ENCODE peak calls at places on chromosomes 11 and 22, in six cellular contexts. One of them, this sample, is unnamed.

GRCh38 chr11:117354550-117354949 is 26.9 kb downstream of the CEP164 start:
- DNase-seq in spleen: no peak
- DNase-seq in prostate gland: no peak
- DNase-seq in K562: no peak
- DNase-seq in suprapubic skin: no peak
- DNase-seq in HepG2: no peak
- DNase-seq in this sample: no peak

GRCh38 chr11:96242971-96243647 is 99.9 kb downstream of the MAML2 start:
- DNase-seq in spleen: peak
- DNase-seq in prostate gland: peak
- DNase-seq in K562: peak
- DNase-seq in suprapubic skin: peak
- DNase-seq in HepG2: peak
- DNase-seq in this sample: peak

GRCh38 chr11:78907636-78908035 is 333.0 kb upstream of the NARS2 start:
- DNase-seq in spleen: no peak
- DNase-seq in prostate gland: peak
- DNase-seq in K562: no peak
- DNase-seq in suprapubic skin: no peak
- DNase-seq in HepG2: no peak
- DNase-seq in this sample: no peak

GRCh38 chr11:114027941-114028340 is 31.6 kb upstream of the ZBTB16 start:
- DNase-seq in spleen: no peak
- DNase-seq in prostate gland: no peak
- DNase-seq in K562: no peak
- DNase-seq in suprapubic skin: no peak
- DNase-seq in HepG2: no peak
- DNase-seq in this sample: no peak

GRCh38 chr22:27252282-27253049 is 549.1 kb downstream of the MN1 start:
- DNase-seq in spleen: no peak
- DNase-seq in prostate gland: no peak
- DNase-seq in K562: no peak
- DNase-seq in suprapubic skin: peak
- DNase-seq in HepG2: no peak
- DNase-seq in this sample: no peak

GRCh38 chr22:35134637-35135036 is 68.7 kb downstream of the ISX start:
- DNase-seq in spleen: no peak
- DNase-seq in prostate gland: no peak
- DNase-seq in K562: peak
- DNase-seq in suprapubic skin: no peak
- DNase-seq in HepG2: no peak
- DNase-seq in this sample: no peak

GRCh38 chr11:122981388-122982264 is at the start of gene BSX:
- DNase-seq in spleen: no peak
- DNase-seq in prostate gland: no peak
- DNase-seq in K562: peak
- DNase-seq in suprapubic skin: no peak
- DNase-seq in HepG2: peak
- DNase-seq in this sample: peak

GRCh38 chr11:129930306-129930705 is 34.9 kb upstream of the NFRKB start:
- DNase-seq in spleen: no peak
- DNase-seq in prostate gland: no peak
- DNase-seq in K562: no peak
- DNase-seq in suprapubic skin: no peak
- DNase-seq in HepG2: no peak
- DNase-seq in this sample: no peak

GRCh38 chr11:55707029-55707428 is 45.0 kb downstream of the OR4C6 start:
- DNase-seq in spleen: no peak
- DNase-seq in prostate gland: no peak
- DNase-seq in K562: peak
- DNase-seq in suprapubic skin: no peak
- DNase-seq in HepG2: peak
- DNase-seq in this sample: no peak

GRCh38 chr11:5369793-5370192 is 13.8 kb upstream of the OR51M1 start:
- DNase-seq in spleen: no peak
- DNase-seq in prostate gland: no peak
- DNase-seq in K562: no peak
- DNase-seq in suprapubic skin: no peak
- DNase-seq in HepG2: no peak
- DNase-seq in this sample: no peak

GRCh38 chr22:19522190-19522880 is 1.9 kb downstream of the CLDN5 start:
- DNase-seq in spleen: no peak
- DNase-seq in prostate gland: no peak
- DNase-seq in K562: peak
- DNase-seq in suprapubic skin: peak
- DNase-seq in HepG2: no peak
- DNase-seq in this sample: no peak

GRCh38 chr22:36348760-36349159 is 39.0 kb downstream of the MYH9 start:
- DNase-seq in spleen: no peak
- DNase-seq in prostate gland: no peak
- DNase-seq in K562: no peak
- DNase-seq in suprapubic skin: no peak
- DNase-seq in HepG2: no peak
- DNase-seq in this sample: no peak

GRCh38 chr11:134364261-134364660 is 32.5 kb downstream of the GLB1L2 start:
- DNase-seq in spleen: peak
- DNase-seq in prostate gland: no peak
- DNase-seq in K562: no peak
- DNase-seq in suprapubic skin: peak
- DNase-seq in HepG2: no peak
- DNase-seq in this sample: no peak

GRCh38 chr11:95337175-95337957 is 106.4 kb upstream of the SESN3 start:
- DNase-seq in spleen: peak
- DNase-seq in prostate gland: peak
- DNase-seq in K562: no peak
- DNase-seq in suprapubic skin: peak
- DNase-seq in HepG2: no peak
- DNase-seq in this sample: no peak

GRCh38 chr22:44814266-44815098 is 62.1 kb downstream of the ARHGAP8 start:
- DNase-seq in spleen: peak
- DNase-seq in prostate gland: no peak
- DNase-seq in K562: no peak
- DNase-seq in suprapubic skin: no peak
- DNase-seq in HepG2: no peak
- DNase-seq in this sample: no peak

GRCh38 chr11:10599388-10600175 is 31.1 kb upstream of the LYVE1 start:
- DNase-seq in spleen: no peak
- DNase-seq in prostate gland: no peak
- DNase-seq in K562: no peak
- DNase-seq in suprapubic skin: no peak
- DNase-seq in HepG2: peak
- DNase-seq in this sample: no peak

GRCh38 chr11:94746721-94747120 is 21.4 kb upstream of the AMOTL1 start:
- DNase-seq in spleen: no peak
- DNase-seq in prostate gland: peak
- DNase-seq in K562: no peak
- DNase-seq in suprapubic skin: no peak
- DNase-seq in HepG2: no peak
- DNase-seq in this sample: no peak

GRCh38 chr11:44950036-44950624 is 553 bp downstream of the TP53I11 start:
- DNase-seq in spleen: peak
- DNase-seq in prostate gland: peak
- DNase-seq in K562: peak
- DNase-seq in suprapubic skin: no peak
- DNase-seq in HepG2: no peak
- DNase-seq in this sample: no peak

GRCh38 chr11:25633230-25633629 is 698.7 kb upstream of the ANO3 start:
- DNase-seq in spleen: no peak
- DNase-seq in prostate gland: no peak
- DNase-seq in K562: no peak
- DNase-seq in suprapubic skin: no peak
- DNase-seq in HepG2: no peak
- DNase-seq in this sample: no peak

GRCh38 chr11:76719686-76720085 is 49.1 kb upstream of the LRRC32 start:
- DNase-seq in spleen: no peak
- DNase-seq in prostate gland: no peak
- DNase-seq in K562: no peak
- DNase-seq in suprapubic skin: no peak
- DNase-seq in HepG2: no peak
- DNase-seq in this sample: no peak

GRCh38 chr22:37564111-37564711 is 3.9 kb downstream of the CDC42EP1 start:
- DNase-seq in spleen: no peak
- DNase-seq in prostate gland: no peak
- DNase-seq in K562: no peak
- DNase-seq in suprapubic skin: no peak
- DNase-seq in HepG2: no peak
- DNase-seq in this sample: no peak

GRCh38 chr11:76371170-76371569 is 9.8 kb downstream of the THAP12 start:
- DNase-seq in spleen: no peak
- DNase-seq in prostate gland: no peak
- DNase-seq in K562: no peak
- DNase-seq in suprapubic skin: no peak
- DNase-seq in HepG2: no peak
- DNase-seq in this sample: no peak

GRCh38 chr11:118051611-118052461 is 25.0 kb upstream of the TMPRSS4 start:
- DNase-seq in spleen: no peak
- DNase-seq in prostate gland: no peak
- DNase-seq in K562: no peak
- DNase-seq in suprapubic skin: peak
- DNase-seq in HepG2: no peak
- DNase-seq in this sample: no peak

GRCh38 chr22:31093090-31093850 is 12.2 kb downstream of the SMTN start:
- DNase-seq in spleen: no peak
- DNase-seq in prostate gland: no peak
- DNase-seq in K562: no peak
- DNase-seq in suprapubic skin: peak
- DNase-seq in HepG2: no peak
- DNase-seq in this sample: peak
- TF ChIP-seq POLR2AphosphoS5 in spleen: peak
- TF ChIP-seq POLR2AphosphoS5 in prostate gland: peak
- TF ChIP-seq POLR2AphosphoS5 in K562: no peak
- TF ChIP-seq POLR2AphosphoS5 in suprapubic skin: no peak
- TF ChIP-seq POLR2AphosphoS5 in HepG2: no peak
- TF ChIP-seq POLR2AphosphoS5 in this sample: no peak

DNA sequence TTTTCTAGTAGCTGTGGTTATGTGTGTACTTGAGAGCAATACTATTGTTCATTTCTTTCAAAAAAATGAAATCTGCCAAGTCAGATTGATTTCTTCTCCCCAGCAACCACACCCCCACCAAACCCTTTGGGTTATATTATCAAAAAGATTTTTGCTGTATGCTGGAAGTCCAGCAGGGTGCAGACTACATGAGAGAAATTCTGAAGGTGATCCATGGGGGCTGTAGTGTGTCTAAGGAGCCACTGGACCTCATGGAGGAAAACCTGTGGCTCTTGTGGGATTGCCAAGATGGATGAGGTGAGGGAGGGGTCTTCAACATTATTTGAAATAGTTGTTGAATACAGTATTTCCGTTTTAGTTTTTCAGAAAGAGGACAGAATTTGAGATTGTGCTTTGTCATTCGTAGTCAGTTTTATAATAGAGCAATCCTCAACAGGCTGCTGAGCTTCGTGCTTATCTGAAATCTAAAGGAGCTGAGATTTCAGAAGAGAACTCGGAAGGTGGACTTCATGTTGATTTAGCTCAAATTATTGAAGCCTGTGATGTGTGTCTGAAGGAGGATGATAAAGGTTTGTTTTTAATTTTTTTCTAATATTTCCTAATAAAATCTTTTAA is 3.1 kb downstream of the EIF3M start:
- DNase-seq in spleen: no peak
- DNase-seq in prostate gland: no peak
- DNase-seq in K562: peak
- DNase-seq in suprapubic skin: no peak
- DNase-seq in HepG2: peak
- DNase-seq in this sample: no peak
- TF ChIP-seq POLR2A in spleen: no peak
- TF ChIP-seq POLR2A in prostate gland: no peak
- TF ChIP-seq POLR2A in K562: no peak
- TF ChIP-seq POLR2A in suprapubic skin: no peak
- TF ChIP-seq POLR2A in HepG2: no peak
- TF ChIP-seq POLR2A in this sample: no peak

DNA sequence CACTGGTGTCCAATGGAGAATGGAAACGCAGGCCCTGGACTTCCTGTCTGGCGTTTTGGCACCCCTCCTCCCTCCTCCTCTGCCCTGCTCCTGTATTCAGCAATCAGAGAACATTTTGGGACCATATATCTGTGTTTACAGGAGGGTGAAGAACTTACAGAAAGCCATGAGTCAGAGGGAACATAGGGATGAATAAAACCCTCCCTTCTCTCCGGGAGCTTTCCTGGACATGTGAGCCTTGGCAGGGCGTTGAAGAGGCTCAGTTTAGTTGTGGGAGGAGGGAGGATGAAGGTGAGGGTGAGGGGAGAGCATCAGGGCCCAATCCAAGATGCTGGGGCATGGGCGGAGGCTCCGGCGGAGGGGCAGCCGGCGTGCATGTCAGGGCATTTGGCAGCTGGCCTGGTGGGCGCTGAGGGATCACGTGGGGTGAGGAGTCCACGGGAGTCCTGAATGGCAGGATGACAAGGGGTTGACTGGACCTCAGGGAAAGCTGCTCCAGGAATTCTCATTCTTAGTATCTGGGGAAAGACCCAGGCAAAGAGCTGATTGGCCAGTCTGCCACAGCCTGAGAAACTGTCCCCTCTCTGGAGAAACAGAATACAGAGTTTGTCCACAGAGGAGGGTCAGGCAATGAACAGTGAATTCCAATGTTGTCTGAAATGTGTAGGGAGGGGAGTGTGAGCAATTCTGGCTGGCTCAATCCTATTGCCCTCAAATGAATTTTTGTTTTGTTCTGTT is 28.9 kb downstream of the MICAL2 start:
- DNase-seq in spleen: peak
- DNase-seq in prostate gland: no peak
- DNase-seq in K562: no peak
- DNase-seq in suprapubic skin: no peak
- DNase-seq in HepG2: no peak
- DNase-seq in this sample: no peak
- TF ChIP-seq POLR2AphosphoS5 in spleen: no peak
- TF ChIP-seq POLR2AphosphoS5 in prostate gland: peak
- TF ChIP-seq POLR2AphosphoS5 in K562: no peak
- TF ChIP-seq POLR2AphosphoS5 in suprapubic skin: no peak
- TF ChIP-seq POLR2AphosphoS5 in HepG2: no peak
- TF ChIP-seq POLR2AphosphoS5 in this sample: no peak

DNA sequence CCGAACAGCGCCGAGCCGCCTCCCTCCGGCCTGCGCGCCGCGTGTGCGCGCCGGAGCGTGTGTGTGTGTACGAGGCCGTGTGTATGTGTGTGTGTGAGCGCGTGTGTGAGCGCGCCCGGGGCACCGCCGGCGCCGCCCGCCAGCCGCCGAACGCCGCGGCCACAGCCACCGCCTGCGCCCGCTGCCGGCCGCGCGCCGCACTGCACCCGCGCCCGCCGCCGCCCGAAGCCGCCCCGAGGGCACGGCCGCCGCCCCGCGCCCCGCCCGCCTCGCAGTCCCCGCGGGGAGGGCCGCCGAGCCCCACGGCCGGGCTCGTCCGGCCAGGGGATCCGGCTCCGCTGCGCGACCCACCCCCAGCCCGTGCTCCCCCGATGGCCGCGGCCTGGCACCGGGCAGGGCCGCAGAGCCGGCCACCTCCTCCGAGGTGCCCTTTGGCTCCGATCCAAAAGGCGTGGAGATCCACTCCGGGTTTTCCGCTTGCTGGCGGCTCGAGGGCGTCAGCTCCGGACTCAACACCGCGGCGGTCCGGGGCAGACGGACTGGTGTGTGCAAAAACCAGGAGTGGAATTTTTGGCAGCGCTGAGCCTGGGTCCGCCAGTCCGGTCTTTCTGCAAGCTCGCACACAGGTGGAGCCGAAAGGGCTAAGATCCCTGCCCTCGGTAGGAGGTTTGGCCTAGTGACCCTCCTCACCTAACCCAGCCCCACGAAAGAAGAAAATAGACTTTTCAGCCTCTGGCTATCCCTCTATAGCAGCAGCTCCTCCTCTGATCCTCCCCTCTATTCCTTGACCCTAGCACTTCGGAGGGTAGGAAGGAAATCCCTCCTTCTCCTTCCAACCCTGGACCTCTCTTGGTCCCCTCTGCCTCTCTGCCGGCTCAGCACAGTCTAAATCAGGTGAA is at the start of gene SYT7:
- DNase-seq in spleen: peak
- DNase-seq in prostate gland: peak
- DNase-seq in K562: peak
- DNase-seq in suprapubic skin: peak
- DNase-seq in HepG2: peak
- DNase-seq in this sample: peak
- TF ChIP-seq POLR2A in spleen: peak
- TF ChIP-seq POLR2A in prostate gland: no peak
- TF ChIP-seq POLR2A in K562: no peak
- TF ChIP-seq POLR2A in suprapubic skin: no peak
- TF ChIP-seq POLR2A in HepG2: no peak
- TF ChIP-seq POLR2A in this sample: no peak